ENCODE peak calls at places on chromosome 17, in nine cellular contexts. X is H9; S is heart left ventricle; B is tibial nerve; V is stimulated activated CD8-positive, alpha-beta memory T cell treated with anti-CD3 and anti-CD28 coated beads, Interleukin-12 subunit alpha, Interleukin-12 subunit beta, amount 100 ng/mL, for 1 hour; J is right lobe of liver; O is stimulated activated CD4-positive, alpha-beta T cell treated with anti-CD3 and anti-CD28 coated beads, Interleukin-1b, Interleukin-23, amount 100 ng/mL, for 4 hours; E is erythroblast; Y is NCI-H1105 treated with DMSO at 0.1 percent for 48 hours. P is an unnamed sample.

GRCh38 chr17:69637399-69638165 is 223.1 kb downstream of the MAP2K6 start:
- DNase-seq in X (no peak), S (no peak), B (no peak), V (no peak), J (no peak), O (no peak), E (no peak), Y (no peak), P (no peak)

GRCh38 chr17:3672571-3672970 is 4.0 kb downstream of the EMC6 start:
- DNase-seq in X (no peak), S (no peak), B (no peak), V (no peak), J (no peak), O (no peak), E (no peak), Y (no peak), P (no peak)

GRCh38 chr17:27651411-27652345 is 20.7 kb downstream of the LGALS9 start:
- DNase-seq in X (peak; percentile 73), S (peak; percentile 54), B (peak; percentile 57), V (peak; percentile 45), J (peak; percentile 62), O (peak; percentile 55), E (peak; percentile 78), Y (no peak), P (peak; percentile 85)

GRCh38 chr17:4108397-4108796 is 34.4 kb downstream of the ZZEF1 start:
- DNase-seq in X (no peak), S (no peak), B (no peak), V (no peak), J (no peak), O (no peak), E (no peak), Y (no peak), P (no peak)

GRCh38 chr17:39677581-39678339 is 9.5 kb downstream of the PNMT start:
- DNase-seq in X (no peak), S (peak; percentile 81), B (no peak), V (no peak), J (peak; percentile 29), O (no peak), E (no peak), Y (no peak), P (peak; percentile 94)

GRCh38 chr17:75151893-75152292 is 2.4 kb downstream of the JPT1 start:
- DNase-seq in X (no peak), S (no peak), B (no peak), V (no peak), J (no peak), O (no peak), E (no peak), Y (no peak), P (no peak)

GRCh38 chr17:50923611-50924010 is 57.5 kb upstream of the TOB1 start:
- DNase-seq in X (no peak), S (no peak), B (no peak), V (no peak), J (peak; percentile 38), O (no peak), E (no peak), Y (peak; percentile 24), P (no peak)

GRCh38 chr17:56305017-56305416 is 151.7 kb downstream of the ANKFN1 start:
- DNase-seq in X (no peak), S (no peak), B (no peak), V (no peak), J (no peak), O (no peak), E (no peak), Y (no peak), P (no peak)

GRCh38 chr17:45307290-45308015 is 9.4 kb downstream of the MAP3K14 start:
- DNase-seq in X (no peak), S (no peak), B (no peak), V (no peak), J (no peak), O (peak; percentile 41), E (peak; percentile 21), Y (no peak), P (no peak)

GRCh38 chr17:75516619-75517276 is 420 bp downstream of the TSEN54 start:
- DNase-seq in X (no peak), S (peak; percentile 38), B (no peak), V (no peak), J (no peak), O (no peak), E (peak; percentile 68), Y (peak; percentile 30), P (no peak)

P was measured in aorta.